ENCODE peak calls at places on chromosomes 6 and 20, in five cellular contexts. R, Q, F, W and B are unnamed samples.

GRCh38 chr6:136647363-136647763 is 97.1 kb upstream of the MAP7 start:
- DNase-seq in R (no peak), Q (no peak), F (peak), W (no peak), B (no peak)

GRCh38 chr6:24558516-24558915 is 63.7 kb downstream of the ALDH5A1 start:
- DNase-seq in R (no peak), Q (no peak), F (no peak), W (no peak), B (no peak)

GRCh38 chr6:141594874-141595273 is 537.9 kb upstream of the GJE1 start:
- DNase-seq in R (no peak), Q (no peak), F (no peak), W (no peak), B (no peak)

GRCh38 chr6:148747493-148748160 is 797 bp downstream of the UST start:
- DNase-seq in R (peak), Q (peak), F (no peak), W (no peak), B (peak)

GRCh38 chr6:31969712-31970603 is 2.0 kb downstream of the DXO start:
- DNase-seq in R (no peak), Q (no peak), F (no peak), W (no peak), B (no peak)

GRCh38 chr20:21609221-21609620 is 95.4 kb upstream of the NKX2-2 start:
- DNase-seq in R (no peak), Q (no peak), F (no peak), W (no peak), B (no peak)

GRCh38 chr20:52565614-52566013 is 374.0 kb upstream of the ZFP64 start:
- DNase-seq in R (no peak), Q (no peak), F (no peak), W (no peak), B (no peak)

GRCh38 chr6:16130932-16131387 is 2.1 kb downstream of the MYLIP start:
- DNase-seq in R (no peak), Q (no peak), F (peak), W (no peak), B (peak)

GRCh38 chr20:23445596-23446217 is 6.2 kb downstream of the CSTL1 start:
- DNase-seq in R (no peak), Q (no peak), F (peak), W (no peak), B (no peak)

GRCh38 chr6:21323577-21323976 is 270.0 kb upstream of the SOX4 start:
- DNase-seq in R (no peak), Q (no peak), F (no peak), W (no peak), B (no peak)

GRCh38 chr6:81876977-81877376 is 124.5 kb upstream of the TENT5A start:
- DNase-seq in R (no peak), Q (no peak), F (no peak), W (no peak), B (no peak)

GRCh38 chr20:58542411-58543095 is 27.4 kb upstream of the APCDD1L start:
- DNase-seq in R (no peak), Q (no peak), F (no peak), W (no peak), B (no peak)

GRCh38 chr6:29295181-29295585 is 6.3 kb upstream of the OR14J1 start:
- DNase-seq in R (no peak), Q (no peak), F (no peak), W (no peak), B (peak)

GRCh38 chr6:147821266-147821665 is 312.8 kb downstream of the SAMD5 start:
- DNase-seq in R (no peak), Q (no peak), F (no peak), W (no peak), B (no peak)

GRCh38 chr6:34476941-34477340 is 11.1 kb downstream of the PACSIN1 start:
- DNase-seq in R (no peak), Q (no peak), F (no peak), W (no peak), B (no peak)

GRCh38 chr6:130070747-130071146 is 52.4 kb downstream of the L3MBTL3 start:
- DNase-seq in R (no peak), Q (no peak), F (no peak), W (no peak), B (no peak)

GRCh38 chr20:53565254-53565653 is 28.4 kb downstream of the ZNF217 start:
- DNase-seq in R (no peak), Q (no peak), F (no peak), W (no peak), B (no peak)

GRCh38 chr6:35468980-35469710 is 944 bp downstream of the RPL10A start:
- DNase-seq in R (no peak), Q (no peak), F (no peak), W (no peak), B (no peak)

GRCh38 chr6:124962617-124963415 is 579 bp downstream of the RNF217 start:
- DNase-seq in R (peak), Q (peak), F (no peak), W (no peak), B (peak)

GRCh38 chr6:16409531-16410441 is 171.4 kb downstream of the GMPR start:
- DNase-seq in R (peak), Q (peak), F (no peak), W (peak), B (peak)

GRCh38 chr20:36541227-36542018 is at the start of gene MYL9:
- DNase-seq in R (peak), Q (peak), F (no peak), W (no peak), B (peak)

GRCh38 chr6:108210557-108210956 is 44.7 kb downstream of the NR2E1 start:
- DNase-seq in R (no peak), Q (no peak), F (no peak), W (no peak), B (no peak)

GRCh38 chr6:136113736-136114173 is 136.4 kb downstream of the MTFR2 start:
- DNase-seq in R (peak), Q (peak), F (peak), W (no peak), B (no peak)

GRCh38 chr20:47784599-47785320 is 521 bp downstream of the SULF2 start:
- DNase-seq in R (peak), Q (peak), F (no peak), W (no peak), B (peak)

GRCh38 chr20:58059145-58059544 is 169.3 kb downstream of the ANKRD60 start:
- DNase-seq in R (no peak), Q (no peak), F (no peak), W (no peak), B (no peak)

GRCh38 chr6:144351338-144351737 is 66.2 kb downstream of the UTRN start:
- DNase-seq in R (no peak), Q (no peak), F (no peak), W (no peak), B (no peak)

GRCh38 chr20:51531141-51531710 is 11.3 kb downstream of the NFATC2 start:
- DNase-seq in R (no peak), Q (no peak), F (no peak), W (no peak), B (no peak)

GRCh38 chr6:84449220-84449619 is 221.8 kb upstream of the CEP162 start:
- DNase-seq in R (no peak), Q (no peak), F (no peak), W (no peak), B (no peak)

GRCh38 chr6:10300071-10300470 is 114.8 kb downstream of the TFAP2A start:
- DNase-seq in R (no peak), Q (no peak), F (peak), W (no peak), B (peak)

GRCh38 chr20:3797592-3798404 is 1.7 kb downstream of the CDC25B start:
- DNase-seq in R (no peak), Q (no peak), F (no peak), W (no peak), B (no peak)

GRCh38 chr20:38497246-38497645 is 24.6 kb downstream of the RALGAPB start:
- DNase-seq in R (no peak), Q (no peak), F (no peak), W (no peak), B (no peak)

GRCh38 chr20:17857639-17858449 is 110.8 kb downstream of the SNX5 start:
- DNase-seq in R (no peak), Q (no peak), F (no peak), W (no peak), B (no peak)

GRCh38 chr20:62696999-62697398 is 11.6 kb upstream of the NTSR1 start:
- DNase-seq in R (no peak), Q (no peak), F (no peak), W (no peak), B (no peak)

GRCh38 chr20:31593221-31594001 is 11.7 kb upstream of the ID1 start:
- DNase-seq in R (no peak), Q (no peak), F (no peak), W (no peak), B (peak)

GRCh38 chr20:44336086-44336485 is 757 bp upstream of the R3HDML start:
- DNase-seq in R (peak), Q (no peak), F (no peak), W (no peak), B (no peak)

GRCh38 chr6:3211681-3212080 is 15.8 kb downstream of the TUBB2B start:
- DNase-seq in R (no peak), Q (no peak), F (no peak), W (no peak), B (no peak)

DNA sequence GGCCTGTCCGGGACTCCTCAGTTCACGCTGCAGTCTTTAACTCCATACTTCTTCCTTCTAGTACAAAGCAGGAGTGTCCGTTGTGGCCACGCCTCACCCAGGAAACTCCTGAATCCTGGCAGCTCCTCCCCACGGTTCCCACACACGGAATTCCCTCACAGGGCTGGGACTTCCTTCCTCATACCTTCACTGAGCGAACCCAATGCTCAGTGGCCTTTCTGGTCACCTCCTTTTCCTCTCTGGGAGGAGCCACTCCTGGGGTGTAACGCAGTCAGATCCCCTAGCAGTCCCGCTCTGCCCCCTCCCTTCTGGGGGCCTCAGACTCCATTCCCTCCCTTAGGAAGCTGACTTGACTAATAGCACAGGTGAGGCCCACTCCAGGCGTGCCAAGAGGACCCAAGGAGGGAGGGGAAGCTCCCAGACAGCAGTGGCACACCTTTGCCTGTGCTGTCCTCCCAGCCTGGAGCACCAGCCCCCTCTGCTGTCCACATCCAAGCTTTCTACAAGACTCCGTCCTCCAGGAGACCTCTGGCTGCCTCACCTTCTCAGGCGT is at the start of gene SLC52A3:
- DNase-seq in R (peak), Q (peak), F (no peak), W (no peak), B (peak)
- TF ChIP-seq CTCF in R (no peak), Q (peak), F (peak), W (peak), B (peak)

GRCh38 chr6:4354181-4354580 is 218.8 kb upstream of the ECI2 start:
- DNase-seq in R (no peak), Q (no peak), F (no peak), W (no peak), B (no peak)

GRCh38 chr6:4352731-4353130 is 217.4 kb upstream of the ECI2 start:
- DNase-seq in R (no peak), Q (no peak), F (no peak), W (no peak), B (no peak)

GRCh38 chr6:4350571-4351505 is 215.5 kb upstream of the ECI2 start:
- DNase-seq in R (no peak), Q (peak), F (no peak), W (no peak), B (no peak)

GRCh38 chr6:4351506-4351852 is 216.1 kb upstream of the ECI2 start:
- DNase-seq in R (no peak), Q (no peak), F (no peak), W (no peak), B (no peak)

GRCh38 chr6:4351857-4352669 is 216.7 kb upstream of the ECI2 start:
- DNase-seq in R (no peak), Q (peak), F (peak), W (no peak), B (peak)
- TF ChIP-seq CTCF in R (no peak), Q (no peak), F (no peak), W (peak), B (no peak)

GRCh38 chr20:59992531-59992930 is 34.3 kb downstream of the CDH26 start:
- DNase-seq in R (no peak), Q (no peak), F (no peak), W (no peak), B (no peak)
- TF ChIP-seq CTCF in R (no peak), Q (no peak), F (peak), W (no peak), B (peak)

GRCh38 chr6:107077710-107078109 is 37.6 kb downstream of the BEND3 start:
- DNase-seq in R (no peak), Q (no peak), F (no peak), W (no peak), B (no peak)

GRCh38 chr6:107079429-107079828 is 35.9 kb downstream of the BEND3 start:
- DNase-seq in R (peak), Q (no peak), F (no peak), W (no peak), B (no peak)

GRCh38 chr6:107080036-107080435 is 35.3 kb downstream of the BEND3 start:
- DNase-seq in R (peak), Q (no peak), F (no peak), W (no peak), B (peak)

GRCh38 chr6:107070686-107071085 is 42.7 kb downstream of the MTRES1 start:
- DNase-seq in R (no peak), Q (no peak), F (no peak), W (no peak), B (no peak)

GRCh38 chr6:107075951-107076381 is 39.3 kb downstream of the BEND3 start:
- DNase-seq in R (no peak), Q (no peak), F (no peak), W (no peak), B (no peak)
- TF ChIP-seq CTCF in R (no peak), Q (no peak), F (peak), W (no peak), B (no peak)

DNA sequence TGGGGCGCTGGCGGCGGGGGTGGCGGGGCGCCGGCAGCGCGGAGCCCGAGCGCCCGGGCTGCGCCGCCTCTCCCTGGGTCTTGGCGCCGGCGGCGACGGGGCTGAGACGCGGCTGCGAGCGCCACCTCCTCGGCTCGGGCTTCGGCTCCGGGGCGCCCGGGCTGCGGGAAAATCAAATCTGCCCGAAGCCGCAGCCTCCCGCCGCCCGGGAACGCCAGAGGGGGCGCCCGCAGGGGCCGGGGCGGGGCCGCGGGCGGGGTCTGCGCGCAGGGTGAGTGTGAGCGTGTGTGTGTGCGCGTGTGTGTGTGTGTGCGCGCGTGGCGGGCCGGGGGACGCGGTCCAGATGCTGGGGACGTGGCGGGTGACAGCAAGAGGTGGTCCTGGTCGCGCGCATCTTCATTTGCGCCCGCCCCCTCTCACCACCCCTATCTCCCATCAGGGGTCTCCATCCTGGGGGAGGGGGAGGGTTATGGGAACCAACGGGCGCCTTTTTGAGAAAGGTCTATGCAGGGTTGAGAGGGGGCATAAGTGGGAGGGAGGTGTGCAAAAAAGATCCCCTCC is 655 bp upstream of the CPNE5 start:
- DNase-seq in R (peak), Q (peak), F (no peak), W (no peak), B (peak)
- TF ChIP-seq CTCF in R (no peak), Q (peak), F (no peak), W (no peak), B (peak)

DNA sequence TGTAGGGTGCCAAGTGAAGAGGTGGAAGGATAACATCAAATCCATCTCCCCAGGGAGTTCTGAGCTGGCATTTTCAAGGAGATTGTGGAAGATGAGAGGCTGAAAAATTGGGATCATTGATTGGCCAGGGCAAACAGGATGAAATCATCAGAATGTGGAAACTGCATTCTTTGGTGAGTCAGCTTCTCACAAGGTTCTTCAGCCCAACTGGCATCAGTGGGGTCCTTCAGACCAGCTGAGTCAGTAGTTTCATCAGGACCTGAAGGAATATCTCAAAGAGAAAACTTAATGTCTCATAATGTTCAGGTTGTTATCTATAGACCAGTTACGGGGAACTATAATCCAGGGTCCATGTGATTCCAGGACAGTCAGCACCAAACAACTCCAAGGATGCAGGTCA is 195.8 kb downstream of the HAO1 start:
- DNase-seq in R (no peak), Q (no peak), F (peak), W (no peak), B (no peak)
- TF ChIP-seq CTCF in R (no peak), Q (no peak), F (no peak), W (no peak), B (no peak)